ENCODE peak calls at places on chromosome 7, in four cellular contexts. One of them, this sample, is unnamed.

GRCh38 chr7:114026486-114027089 is 107.8 kb upstream of the PPP1R3A start:
- DNase-seq in WTC11: no peak
- DNase-seq in T-helper 1 cell: peak
- DNase-seq in AG08396: peak
- DNase-seq in this sample: peak

GRCh38 chr7:97871659-97872024 is 566 bp downstream of the ASNS start:
- DNase-seq in T-helper 1 cell: peak
- DNase-seq in AG08396: peak
- DNase-seq in WTC11: peak
- DNase-seq in this sample: no peak

GRCh38 chr7:37796134-37796775 is 52.1 kb upstream of the NME8 start:
- DNase-seq in AG08396: no peak
- DNase-seq in WTC11: no peak
- DNase-seq in T-helper 1 cell: no peak
- DNase-seq in this sample: no peak

GRCh38 chr7:92250603-92251002 is 4.8 kb downstream of the ANKIB1 start:
- DNase-seq in WTC11: no peak
- DNase-seq in AG08396: no peak
- DNase-seq in T-helper 1 cell: no peak
- DNase-seq in this sample: no peak

GRCh38 chr7:38675500-38676106 is 44.4 kb upstream of the AMPH start:
- DNase-seq in WTC11: no peak
- DNase-seq in AG08396: no peak
- DNase-seq in T-helper 1 cell: no peak
- DNase-seq in this sample: no peak

GRCh38 chr7:69817835-69818646 is 219.8 kb downstream of the AUTS2 start:
- DNase-seq in WTC11: no peak
- DNase-seq in AG08396: no peak
- DNase-seq in T-helper 1 cell: no peak
- DNase-seq in this sample: no peak

GRCh38 chr7:140621326-140622035 is 19.1 kb downstream of the DENND2A start:
- DNase-seq in T-helper 1 cell: no peak
- DNase-seq in AG08396: no peak
- DNase-seq in WTC11: no peak
- DNase-seq in this sample: no peak

GRCh38 chr7:33091111-33091531 is 18.1 kb downstream of the RP9 start:
- DNase-seq in AG08396: peak
- DNase-seq in WTC11: no peak
- DNase-seq in T-helper 1 cell: no peak
- DNase-seq in this sample: no peak

GRCh38 chr7:155202106-155202871 is 95.4 kb upstream of the INSIG1 start:
- DNase-seq in AG08396: no peak
- DNase-seq in WTC11: no peak
- DNase-seq in T-helper 1 cell: no peak
- DNase-seq in this sample: no peak

GRCh38 chr7:40848541-40849221 is 713.9 kb downstream of the SUGCT start:
- DNase-seq in AG08396: no peak
- DNase-seq in WTC11: no peak
- DNase-seq in T-helper 1 cell: no peak
- DNase-seq in this sample: no peak

GRCh38 chr7:40507166-40507565 is 372.4 kb downstream of the SUGCT start:
- DNase-seq in T-helper 1 cell: no peak
- DNase-seq in AG08396: no peak
- DNase-seq in WTC11: no peak
- DNase-seq in this sample: no peak

GRCh38 chr7:147510913-147511312 is 1079.7 kb upstream of the C7orf33 start:
- DNase-seq in T-helper 1 cell: no peak
- DNase-seq in WTC11: no peak
- DNase-seq in AG08396: no peak
- DNase-seq in this sample: no peak

GRCh38 chr7:129925416-129926002 is 27.3 kb downstream of the UBE2H start:
- DNase-seq in T-helper 1 cell: no peak
- DNase-seq in AG08396: peak
- DNase-seq in WTC11: no peak
- DNase-seq in this sample: no peak

GRCh38 chr7:7136423-7136822 is 45.9 kb upstream of the C1GALT1 start:
- DNase-seq in WTC11: no peak
- DNase-seq in T-helper 1 cell: no peak
- DNase-seq in AG08396: no peak
- DNase-seq in this sample: no peak

GRCh38 chr7:116584721-116585120 is 59.9 kb downstream of the CAV1 start:
- DNase-seq in WTC11: no peak
- DNase-seq in AG08396: no peak
- DNase-seq in T-helper 1 cell: no peak
- DNase-seq in this sample: no peak

GRCh38 chr7:3558410-3558809 is 257.4 kb downstream of the SDK1 start:
- DNase-seq in AG08396: no peak
- DNase-seq in WTC11: no peak
- DNase-seq in T-helper 1 cell: no peak
- DNase-seq in this sample: no peak

GRCh38 chr7:974172-974571 is 1.2 kb downstream of the COX19 start:
- DNase-seq in WTC11: no peak
- DNase-seq in T-helper 1 cell: no peak
- DNase-seq in AG08396: no peak
- DNase-seq in this sample: no peak

GRCh38 chr7:78850093-78850740 is 603.2 kb downstream of the MAGI2 start:
- DNase-seq in WTC11: no peak
- DNase-seq in T-helper 1 cell: no peak
- DNase-seq in AG08396: no peak
- DNase-seq in this sample: no peak

GRCh38 chr7:131619336-131620305 is 63.2 kb upstream of the PODXL start:
- DNase-seq in WTC11: no peak
- DNase-seq in T-helper 1 cell: no peak
- DNase-seq in AG08396: no peak
- DNase-seq in this sample: peak

This sample was measured in hepatocyte.